ENCODE peak calls at places on chromosome 15, in six cellular contexts. One of them, this sample, is unnamed.

GRCh38 chr15:77144492-77145070 is 73.7 kb upstream of the TSPAN3 start:
- DNase-seq in WTC11: no peak
- DNase-seq in GM23338: peak
- DNase-seq in K562: no peak
- DNase-seq in GM12878: no peak
- DNase-seq in HepG2: no peak
- DNase-seq in this sample: no peak

GRCh38 chr15:98063311-98063710 is 102.8 kb downstream of the ARRDC4 start:
- DNase-seq in WTC11: no peak
- DNase-seq in GM23338: no peak
- DNase-seq in K562: no peak
- DNase-seq in GM12878: no peak
- DNase-seq in HepG2: no peak
- DNase-seq in this sample: no peak

GRCh38 chr15:31434418-31435255 is 108.0 kb downstream of the KLF13 start:
- DNase-seq in WTC11: no peak
- DNase-seq in GM23338: peak
- DNase-seq in K562: peak
- DNase-seq in GM12878: peak
- DNase-seq in HepG2: no peak
- DNase-seq in this sample: no peak

GRCh38 chr15:93219859-93220258 is 130.8 kb upstream of the RGMA start:
- DNase-seq in WTC11: no peak
- DNase-seq in GM23338: no peak
- DNase-seq in K562: no peak
- DNase-seq in GM12878: no peak
- DNase-seq in HepG2: no peak
- DNase-seq in this sample: no peak

GRCh38 chr15:78943692-78944091 is 1.2 kb downstream of the CTSH start:
- DNase-seq in WTC11: no peak
- DNase-seq in GM23338: peak
- DNase-seq in K562: no peak
- DNase-seq in GM12878: no peak
- DNase-seq in HepG2: no peak
- DNase-seq in this sample: no peak

GRCh38 chr15:101526442-101526841 is 36.9 kb upstream of the PCSK6 start:
- DNase-seq in WTC11: no peak
- DNase-seq in GM23338: peak
- DNase-seq in K562: no peak
- DNase-seq in GM12878: no peak
- DNase-seq in HepG2: no peak
- DNase-seq in this sample: no peak

GRCh38 chr15:55715355-55716076 is 27.4 kb downstream of the PRTG start:
- DNase-seq in WTC11: peak
- DNase-seq in GM23338: peak
- DNase-seq in K562: no peak
- DNase-seq in GM12878: no peak
- DNase-seq in HepG2: no peak
- DNase-seq in this sample: no peak

GRCh38 chr15:31227954-31228542 is 98.6 kb upstream of the KLF13 start:
- DNase-seq in WTC11: no peak
- DNase-seq in GM23338: no peak
- DNase-seq in K562: no peak
- DNase-seq in GM12878: no peak
- DNase-seq in HepG2: no peak
- DNase-seq in this sample: no peak

GRCh38 chr15:53976844-53977392 is 1.3 kb upstream of the UNC13C start:
- DNase-seq in WTC11: peak
- DNase-seq in GM23338: peak
- DNase-seq in K562: no peak
- DNase-seq in GM12878: no peak
- DNase-seq in HepG2: peak
- DNase-seq in this sample: peak

GRCh38 chr15:101050647-101051290 is 131.6 kb downstream of the LRRK1 start:
- DNase-seq in WTC11: no peak
- DNase-seq in GM23338: no peak
- DNase-seq in K562: no peak
- DNase-seq in GM12878: no peak
- DNase-seq in HepG2: no peak
- DNase-seq in this sample: no peak

DNA sequence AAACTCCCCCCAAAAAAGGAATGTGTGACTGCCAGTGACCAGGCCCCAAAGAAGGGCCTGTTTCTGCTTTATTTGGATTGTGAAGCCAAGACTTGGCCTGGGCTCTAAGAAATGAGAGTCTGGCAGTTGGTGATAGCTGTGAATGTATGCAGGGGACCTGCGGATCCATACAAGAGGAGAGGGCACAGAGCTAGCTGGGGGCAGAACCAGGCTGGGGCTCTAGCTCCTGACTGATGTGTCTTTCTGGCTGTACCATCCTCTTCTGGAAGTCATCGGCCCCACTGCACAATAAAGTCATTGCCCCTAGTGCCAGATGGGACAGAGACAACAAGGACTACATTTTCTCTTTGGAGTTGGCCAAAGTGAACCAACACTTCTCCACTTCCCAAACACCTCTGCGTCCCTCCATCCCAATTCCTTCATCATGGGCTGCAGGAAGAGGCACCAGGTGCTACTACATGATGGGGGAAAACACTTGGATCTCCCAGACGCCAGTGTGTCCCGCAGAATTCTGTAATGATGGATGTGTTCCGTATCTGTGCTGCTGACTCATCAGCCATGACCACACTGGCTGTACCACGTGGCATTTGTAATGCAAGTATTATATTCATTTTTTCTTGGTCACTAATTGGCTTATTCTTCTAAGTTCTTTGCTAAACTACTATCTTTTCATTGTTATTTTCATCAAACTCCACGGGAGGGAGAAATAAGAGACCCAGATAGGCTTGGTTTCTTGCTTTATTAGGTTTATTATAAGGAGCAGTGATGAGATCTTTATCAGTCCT is 1.7 kb upstream of the PLA2G4F start:
- DNase-seq in WTC11: no peak
- DNase-seq in GM23338: no peak
- DNase-seq in K562: peak
- DNase-seq in GM12878: no peak
- DNase-seq in HepG2: no peak
- DNase-seq in this sample: no peak
- TF ChIP-seq CREB1 in WTC11: no peak
- TF ChIP-seq CREB1 in GM23338: no peak
- TF ChIP-seq CREB1 in K562: no peak
- TF ChIP-seq CREB1 in GM12878: no peak
- TF ChIP-seq CREB1 in HepG2: no peak
- TF ChIP-seq CREB1 in this sample: no peak

GRCh38 chr15:72110355-72110754 is 7.6 kb downstream of the MYO9A start:
- DNase-seq in WTC11: no peak
- DNase-seq in GM23338: no peak
- DNase-seq in K562: no peak
- DNase-seq in GM12878: no peak
- DNase-seq in HepG2: peak
- DNase-seq in this sample: no peak
- TF ChIP-seq CREB1 in WTC11: no peak
- TF ChIP-seq CREB1 in GM23338: no peak
- TF ChIP-seq CREB1 in K562: no peak
- TF ChIP-seq CREB1 in GM12878: no peak
- TF ChIP-seq CREB1 in HepG2: no peak
- TF ChIP-seq CREB1 in this sample: no peak

GRCh38 chr15:58378241-58379085 is 53.3 kb upstream of the LIPC start:
- DNase-seq in WTC11: no peak
- DNase-seq in GM23338: no peak
- DNase-seq in K562: no peak
- DNase-seq in GM12878: no peak
- DNase-seq in HepG2: no peak
- DNase-seq in this sample: no peak
- TF ChIP-seq CREB1 in WTC11: no peak
- TF ChIP-seq CREB1 in GM23338: no peak
- TF ChIP-seq CREB1 in K562: no peak
- TF ChIP-seq CREB1 in GM12878: no peak
- TF ChIP-seq CREB1 in HepG2: no peak
- TF ChIP-seq CREB1 in this sample: no peak

DNA sequence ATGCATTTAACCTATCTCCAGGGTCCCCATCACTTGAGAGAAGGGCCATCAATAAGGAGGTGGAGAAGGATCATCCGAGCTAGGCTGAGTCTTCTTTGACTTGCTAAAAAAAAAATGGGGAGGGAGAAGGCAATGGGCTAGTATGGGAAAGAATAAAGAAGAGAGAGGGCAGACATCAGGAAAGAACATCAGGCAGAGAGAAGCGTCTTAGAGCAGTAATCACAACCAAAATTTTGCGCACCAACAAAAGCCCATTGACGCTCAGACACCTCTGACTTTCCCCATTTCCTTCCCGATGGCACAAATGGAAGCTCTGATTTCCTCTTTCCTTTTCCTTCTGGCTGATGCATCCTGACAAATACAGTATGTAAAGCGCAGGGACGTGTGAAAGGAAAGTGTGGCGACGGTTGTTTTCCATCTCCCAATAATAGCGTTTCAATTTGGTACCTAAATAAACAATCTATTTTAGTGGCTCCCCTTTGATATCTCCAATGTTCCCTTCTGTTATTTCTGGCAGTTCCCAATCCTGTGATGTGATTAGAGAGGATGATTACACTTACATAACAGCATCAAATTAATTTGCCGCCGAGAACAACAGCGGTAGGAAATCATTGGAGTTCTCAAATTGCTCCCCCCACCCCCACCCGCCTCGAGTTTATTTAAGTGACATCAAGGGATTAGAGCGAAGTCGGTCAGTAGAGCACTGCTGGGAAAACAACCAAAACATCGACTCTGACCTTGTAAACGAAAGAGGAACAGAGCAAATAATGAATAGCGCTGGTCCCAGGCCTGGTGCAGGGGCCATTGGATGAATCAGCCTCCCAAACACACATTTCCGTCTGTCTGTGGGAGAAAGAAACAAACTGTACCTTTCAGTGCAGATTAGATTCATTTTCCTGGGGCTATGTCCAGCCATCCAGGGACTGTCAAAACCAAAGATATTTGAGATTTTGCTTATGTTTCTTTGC is 273.3 kb upstream of the ICE2 start:
- DNase-seq in WTC11: no peak
- DNase-seq in GM23338: no peak
- DNase-seq in K562: no peak
- DNase-seq in GM12878: no peak
- DNase-seq in HepG2: peak
- DNase-seq in this sample: no peak
- TF ChIP-seq CREB1 in WTC11: no peak
- TF ChIP-seq CREB1 in GM23338: no peak
- TF ChIP-seq CREB1 in K562: no peak
- TF ChIP-seq CREB1 in GM12878: no peak
- TF ChIP-seq CREB1 in HepG2: peak
- TF ChIP-seq CREB1 in this sample: no peak

GRCh38 chr15:66894363-66894762 is 171.0 kb upstream of the SMAD3 start:
- DNase-seq in WTC11: no peak
- DNase-seq in GM23338: no peak
- DNase-seq in K562: no peak
- DNase-seq in GM12878: no peak
- DNase-seq in HepG2: peak
- DNase-seq in this sample: no peak
- TF ChIP-seq CREB1 in WTC11: no peak
- TF ChIP-seq CREB1 in GM23338: no peak
- TF ChIP-seq CREB1 in K562: no peak
- TF ChIP-seq CREB1 in GM12878: no peak
- TF ChIP-seq CREB1 in HepG2: no peak
- TF ChIP-seq CREB1 in this sample: no peak

DNA sequence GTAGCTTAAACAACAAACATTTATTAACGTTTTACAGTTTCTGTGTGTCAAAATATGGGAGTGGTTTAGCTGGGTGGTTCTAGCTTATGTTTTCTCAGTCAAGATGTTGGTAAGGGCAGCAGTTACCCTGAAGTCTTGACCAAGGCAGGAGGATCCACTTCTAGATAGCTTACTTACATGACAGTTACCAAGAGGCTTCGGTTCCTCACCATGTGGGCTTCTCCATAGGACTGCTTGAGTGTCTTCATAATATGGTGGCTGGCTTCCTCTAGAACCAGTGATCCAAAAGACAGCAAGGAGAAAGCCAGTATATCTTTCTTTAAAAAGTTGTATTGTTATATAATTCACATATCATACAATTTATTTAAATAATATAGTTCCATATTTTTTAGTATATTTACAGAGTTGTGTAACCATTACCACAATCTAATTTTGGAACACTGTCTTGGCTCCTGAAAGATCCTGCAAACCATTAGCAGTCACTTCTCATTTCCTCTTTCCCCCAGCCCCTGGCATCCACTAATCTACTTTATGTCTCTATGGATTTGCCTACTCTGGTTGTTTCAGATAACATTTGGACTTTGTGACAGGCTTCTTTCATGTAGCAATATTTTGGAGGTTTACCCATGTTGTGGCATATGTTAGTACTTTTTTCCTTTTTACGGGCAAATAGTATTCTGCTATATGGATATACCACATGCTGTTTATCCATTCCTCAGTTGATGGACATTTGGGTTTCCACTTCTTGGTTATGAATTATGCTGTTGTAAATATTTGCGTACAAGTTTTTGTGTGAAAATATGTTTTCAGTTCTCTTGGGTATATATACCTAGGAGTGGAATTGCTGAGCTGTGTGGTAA is 33.3 kb downstream of the MAPK6 start:
- DNase-seq in WTC11: no peak
- DNase-seq in GM23338: no peak
- DNase-seq in K562: no peak
- DNase-seq in GM12878: no peak
- DNase-seq in HepG2: peak
- DNase-seq in this sample: no peak
- TF ChIP-seq CREB1 in WTC11: no peak
- TF ChIP-seq CREB1 in GM23338: no peak
- TF ChIP-seq CREB1 in K562: no peak
- TF ChIP-seq CREB1 in GM12878: no peak
- TF ChIP-seq CREB1 in HepG2: no peak
- TF ChIP-seq CREB1 in this sample: no peak

GRCh38 chr15:90701048-90701447 is 16.1 kb upstream of the BLM start:
- DNase-seq in WTC11: no peak
- DNase-seq in GM23338: no peak
- DNase-seq in K562: no peak
- DNase-seq in GM12878: no peak
- DNase-seq in HepG2: no peak
- DNase-seq in this sample: no peak
- TF ChIP-seq CREB1 in WTC11: no peak
- TF ChIP-seq CREB1 in GM23338: no peak
- TF ChIP-seq CREB1 in K562: no peak
- TF ChIP-seq CREB1 in GM12878: no peak
- TF ChIP-seq CREB1 in HepG2: no peak
- TF ChIP-seq CREB1 in this sample: no peak

DNA sequence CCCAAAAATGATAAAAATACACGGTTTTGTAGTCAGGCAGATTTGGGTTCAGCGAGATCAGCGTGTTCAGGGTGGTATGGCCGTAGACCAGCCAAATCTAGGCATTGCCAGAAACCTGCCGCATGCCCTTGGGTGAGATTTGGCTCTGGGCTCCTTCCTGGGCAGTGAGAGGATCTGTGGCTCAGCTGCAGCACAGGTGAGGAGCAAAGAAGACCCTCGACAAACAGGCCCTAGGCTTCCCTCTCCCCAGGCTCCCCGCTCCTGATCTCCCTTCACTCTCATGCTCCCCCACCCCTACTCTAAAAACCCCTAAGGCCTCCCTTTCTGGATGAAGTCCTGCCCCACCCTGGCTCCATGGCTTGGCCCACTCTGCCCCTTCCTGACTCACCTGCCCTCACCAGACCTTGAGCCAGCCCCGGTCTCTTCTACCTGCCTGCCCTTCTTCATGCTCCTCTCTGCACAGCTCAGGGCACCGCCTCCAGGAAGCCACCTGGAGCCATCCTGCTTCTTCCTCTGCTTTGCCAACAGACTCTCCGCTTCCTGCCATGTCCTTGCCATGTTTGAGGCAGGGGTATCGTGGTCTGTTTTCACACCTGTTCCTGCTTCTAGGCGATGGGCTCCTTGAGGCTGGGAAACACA is 88.1 kb downstream of the CORO2B start:
- DNase-seq in WTC11: no peak
- DNase-seq in GM23338: no peak
- DNase-seq in K562: no peak
- DNase-seq in GM12878: no peak
- DNase-seq in HepG2: no peak
- DNase-seq in this sample: no peak
- TF ChIP-seq CREB1 in WTC11: no peak
- TF ChIP-seq CREB1 in GM23338: no peak
- TF ChIP-seq CREB1 in K562: no peak
- TF ChIP-seq CREB1 in GM12878: no peak
- TF ChIP-seq CREB1 in HepG2: no peak
- TF ChIP-seq CREB1 in this sample: no peak

This sample was measured in H1.